ENCODE peak calls at places on chromosome 22, in ten cellular contexts. K, Z, R, C, F, N, O, H, T and E are unnamed samples.

GRCh38 chr22:17228725-17229126 is 9.5 kb upstream of the ADA2 start:
- DNase-seq in K (no peak), Z (no peak), R (no peak), C (peak; percentile 84), F (no peak), N (no peak), O (no peak), H (no peak), T (no peak), E (peak; percentile 90)

GRCh38 chr22:37844904-37845334 is 785 bp upstream of the ANKRD54 start:
- DNase-seq in K (no peak), Z (no peak), R (no peak), C (no peak), F (no peak), N (no peak), O (peak; percentile 64), H (no peak), T (no peak), E (no peak)

GRCh38 chr22:36386351-36386899 is 1.3 kb downstream of the MYH9 start:
- DNase-seq in K (no peak), Z (peak; percentile 68), R (no peak), C (no peak), F (peak; percentile 39), N (no peak), O (peak; percentile 75), H (peak; percentile 42), T (no peak), E (no peak)

GRCh38 chr22:35330258-35330861 is 30.7 kb downstream of the TOM1 start:
- DNase-seq in K (peak; percentile 39), Z (peak; percentile 81), R (peak; percentile 49), C (peak; percentile 93), F (peak; percentile 19), N (peak; percentile 97), O (peak; percentile 78), H (peak; percentile 65), T (no peak), E (no peak)

GRCh38 chr22:16608931-16609330 is 16.3 kb upstream of the CCT8L2 start:
- DNase-seq in K (no peak), Z (no peak), R (no peak), C (no peak), F (no peak), N (no peak), O (no peak), H (no peak), T (no peak), E (no peak)

GRCh38 chr22:31155425-31155824 is 4.6 kb upstream of the RNF185 start:
- DNase-seq in K (no peak), Z (no peak), R (no peak), C (no peak), F (no peak), N (no peak), O (no peak), H (no peak), T (no peak), E (no peak)

GRCh38 chr22:43396321-43396933 is 15.4 kb upstream of the MPPED1 start:
- DNase-seq in K (no peak), Z (no peak), R (no peak), C (no peak), F (no peak), N (no peak), O (no peak), H (no peak), T (no peak), E (no peak)

GRCh38 chr22:22716136-22716535 is 71.7 kb downstream of the GGTLC2 start:
- DNase-seq in K (no peak), Z (no peak), R (no peak), C (no peak), F (no peak), N (no peak), O (no peak), H (no peak), T (no peak), E (no peak)

GRCh38 chr22:24758164-24758799 is 16.2 kb downstream of the PIWIL3 start:
- DNase-seq in K (peak; percentile 15), Z (peak; percentile 73), R (peak; percentile 18), C (peak; percentile 60), F (peak; percentile 53), N (no peak), O (peak; percentile 40), H (peak; percentile 15), T (no peak), E (peak; percentile 28)

GRCh38 chr22:33539202-33539901 is 380.9 kb downstream of the LARGE1 start:
- DNase-seq in K (no peak), Z (no peak), R (no peak), C (no peak), F (no peak), N (no peak), O (no peak), H (no peak), T (no peak), E (no peak)

GRCh38 chr22:24496661-24497060 is 1.5 kb downstream of the UPB1 start:
- DNase-seq in K (no peak), Z (no peak), R (no peak), C (peak; percentile 42), F (no peak), N (no peak), O (no peak), H (no peak), T (no peak), E (no peak)

GRCh38 chr22:41822289-41823057 is 10.4 kb upstream of the SREBF2 start:
- DNase-seq in K (no peak), Z (peak; percentile 44), R (peak; percentile 64), C (no peak), F (no peak), N (no peak), O (peak; percentile 72), H (peak; percentile 55), T (peak; percentile 33), E (no peak)

GRCh38 chr22:29096736-29097669 is 24.2 kb downstream of the KREMEN1 start:
- DNase-seq in K (no peak), Z (no peak), R (no peak), C (no peak), F (no peak), N (no peak), O (no peak), H (no peak), T (no peak), E (peak; percentile 52)

GRCh38 chr22:44331881-44332714 is 19.3 kb upstream of the SHISAL1 start:
- DNase-seq in K (no peak), Z (no peak), R (no peak), C (no peak), F (no peak), N (no peak), O (no peak), H (no peak), T (no peak), E (no peak)

GRCh38 chr22:46187862-46188261 is 37.5 kb downstream of the PPARA start:
- DNase-seq in K (no peak), Z (no peak), R (no peak), C (no peak), F (no peak), N (peak; percentile 29), O (no peak), H (no peak), T (no peak), E (no peak)

GRCh38 chr22:43798492-43798891 is 13.6 kb downstream of the EFCAB6 start:
- DNase-seq in K (no peak), Z (no peak), R (no peak), C (no peak), F (no peak), N (no peak), O (no peak), H (no peak), T (no peak), E (no peak)

GRCh38 chr22:37210041-37210803 is 2.1 kb downstream of the SSTR3 start:
- DNase-seq in K (no peak), Z (no peak), R (no peak), C (no peak), F (no peak), N (no peak), O (no peak), H (no peak), T (no peak), E (no peak)

GRCh38 chr22:33240901-33241300 is 182.7 kb upstream of the SYN3 start:
- DNase-seq in K (no peak), Z (no peak), R (peak; percentile 25), C (no peak), F (no peak), N (no peak), O (no peak), H (no peak), T (no peak), E (no peak)

GRCh38 chr22:28817919-28818859 is 17.8 kb upstream of the XBP1 start:
- DNase-seq in K (no peak), Z (no peak), R (no peak), C (peak; percentile 79), F (no peak), N (no peak), O (no peak), H (no peak), T (no peak), E (no peak)

GRCh38 chr22:30159561-30160353 is 79.5 kb downstream of the HORMAD2 start:
- DNase-seq in K (no peak), Z (no peak), R (peak; percentile 9), C (peak; percentile 61), F (no peak), N (no peak), O (peak; percentile 69), H (no peak), T (no peak), E (no peak)

GRCh38 chr22:41324818-41325528 is 23.6 kb downstream of the ZC3H7B start:
- DNase-seq in K (no peak), Z (no peak), R (no peak), C (no peak), F (no peak), N (no peak), O (no peak), H (no peak), T (no peak), E (no peak)

GRCh38 chr22:47111626-47112373 is 349.4 kb downstream of the TBC1D22A start:
- DNase-seq in K (no peak), Z (no peak), R (no peak), C (no peak), F (no peak), N (peak; percentile 76), O (no peak), H (no peak), T (no peak), E (no peak)

GRCh38 chr22:49826603-49827306 is 918 bp downstream of the BRD1 start:
- DNase-seq in K (peak; percentile 12), Z (peak; percentile 32), R (peak; percentile 14), C (peak; percentile 66), F (peak; percentile 22), N (peak; percentile 91), O (no peak), H (peak; percentile 37), T (no peak), E (no peak)

GRCh38 chr22:27798526-27799333 is 2.8 kb downstream of the MN1 start:
- DNase-seq in K (no peak), Z (no peak), R (no peak), C (no peak), F (no peak), N (no peak), O (no peak), H (no peak), T (no peak), E (no peak)

GRCh38 chr22:35631597-35631996 is 14.5 kb upstream of the MB start:
- DNase-seq in K (no peak), Z (peak; percentile 58), R (no peak), C (no peak), F (no peak), N (no peak), O (peak; percentile 70), H (no peak), T (no peak), E (peak; percentile 37)

GRCh38 chr22:47061226-47061625 is 298.8 kb downstream of the TBC1D22A start:
- DNase-seq in K (no peak), Z (no peak), R (no peak), C (peak; percentile 13), F (no peak), N (peak; percentile 75), O (no peak), H (no peak), T (no peak), E (no peak)

GRCh38 chr22:19888131-19888746 is 33.6 kb upstream of the GNB1L start:
- DNase-seq in K (no peak), Z (no peak), R (no peak), C (no peak), F (no peak), N (no peak), O (no peak), H (no peak), T (no peak), E (no peak)

GRCh38 chr22:23104109-23104971 is 34.0 kb downstream of the GNAZ start:
- DNase-seq in K (no peak), Z (no peak), R (no peak), C (no peak), F (no peak), N (no peak), O (no peak), H (no peak), T (no peak), E (no peak)